ENCODE peak calls at places on chromosomes 7 and 10, in seven cellular contexts. W is HCT116, P is pancreas, J is MM.1S, T is fibroblast of the aortic adventitia, S is IMR-90, M is hepatocyte. L is an unnamed sample.

GRCh38 chr7:80593869-80594587 is 44.4 kb upstream of the CD36 start:
- DNase-seq in W (no peak), P (no peak), J (no peak), T (no peak), S (peak; percentile 5), M (no peak), L (no peak)

GRCh38 chr10:26292058-26292457 is 75.5 kb downstream of the GAD2 start:
- DNase-seq in W (no peak), P (no peak), J (no peak), T (no peak), S (no peak), M (no peak), L (no peak)

GRCh38 chr10:103692421-103693069 is 162.8 kb downstream of the SH3PXD2A start:
- DNase-seq in W (no peak), P (no peak), J (peak; percentile 76), T (no peak), S (no peak), M (no peak), L (peak; percentile 88)

GRCh38 chr10:86330778-86331763 is 35.5 kb downstream of the GRID1 start:
- DNase-seq in W (no peak), P (no peak), J (no peak), T (no peak), S (no peak), M (no peak), L (no peak)

GRCh38 chr10:95327367-95327766 is 36.6 kb upstream of the PDLIM1 start:
- DNase-seq in W (no peak), P (no peak), J (no peak), T (peak; percentile 20), S (peak; percentile 66), M (peak; percentile 34), L (no peak)

GRCh38 chr7:2688409-2689342 is 674 bp downstream of the AMZ1 start:
- DNase-seq in W (no peak), P (no peak), J (peak; percentile 75), T (no peak), S (no peak), M (no peak), L (peak; percentile 78)

GRCh38 chr10:130491011-130491697 is 355.0 kb downstream of the GLRX3 start:
- DNase-seq in W (no peak), P (no peak), J (no peak), T (no peak), S (no peak), M (no peak), L (no peak)

GRCh38 chr10:33195608-33196376 is 138.7 kb downstream of the NRP1 start:
- DNase-seq in W (no peak), P (no peak), J (no peak), T (peak; percentile 45), S (peak; percentile 44), M (peak; percentile 29), L (no peak)

GRCh38 chr7:116710764-116711452 is 38.9 kb downstream of the MET start:
- DNase-seq in W (no peak), P (no peak), J (no peak), T (no peak), S (no peak), M (no peak), L (no peak)

GRCh38 chr10:99851825-99852224 is 69.4 kb downstream of the ABCC2 start:
- DNase-seq in W (no peak), P (no peak), J (no peak), T (no peak), S (no peak), M (no peak), L (no peak)
- TF ChIP-seq CTCF in W (no peak), P (no peak), J (no peak), T (no peak), S (no peak), M (no peak), L (no peak)

GRCh38 chr7:151707757-151708156 is 169.2 kb downstream of the PRKAG2 start:
- DNase-seq in W (no peak), P (peak; percentile 31), J (no peak), T (no peak), S (no peak), M (no peak), L (no peak)
- TF ChIP-seq CTCF in W (peak; percentile 22), P (no peak), J (no peak), T (no peak), S (no peak), M (no peak), L (no peak)

GRCh38 chr7:84100866-84101265 is 93.7 kb downstream of the SEMA3A start:
- DNase-seq in W (peak; percentile 21), P (no peak), J (no peak), T (peak; percentile 42), S (peak; percentile 69), M (peak; percentile 10), L (no peak)
- TF ChIP-seq CTCF in W (peak; percentile 37), P (no peak), J (no peak), T (peak; percentile 41), S (peak; percentile 24), M (no peak), L (no peak)

GRCh38 chr10:121975295-121976086 is 474 bp upstream of the NSMCE4A start:
- DNase-seq in W (no peak), P (no peak), J (no peak), T (no peak), S (no peak), M (no peak), L (no peak)

GRCh38 chr10:121974019-121974534 is 940 bp downstream of the NSMCE4A start:
- DNase-seq in W (no peak), P (no peak), J (no peak), T (no peak), S (no peak), M (no peak), L (no peak)

GRCh38 chr10:121976607-121977006 is 1.6 kb upstream of the NSMCE4A start:
- DNase-seq in W (no peak), P (no peak), J (no peak), T (no peak), S (no peak), M (no peak), L (no peak)

GRCh38 chr10:121978511-121978910 is 3.5 kb upstream of the NSMCE4A start:
- DNase-seq in W (no peak), P (peak; percentile 61), J (no peak), T (no peak), S (no peak), M (no peak), L (no peak)

GRCh38 chr10:121974535-121975294 is at the start of gene NSMCE4A:
- DNase-seq in W (peak; percentile 56), P (peak; percentile 91), J (peak; percentile 87), T (peak; percentile 66), S (peak; percentile 71), M (peak; percentile 90), L (peak; percentile 91)
- TF ChIP-seq CTCF in W (no peak), P (no peak), J (no peak), T (no peak), S (peak; percentile 71), M (no peak), L (no peak)

GRCh38 chr7:90751595-90751994 is 155.5 kb downstream of the CDK14 start:
- DNase-seq in W (no peak), P (no peak), J (no peak), T (no peak), S (no peak), M (no peak), L (no peak)

GRCh38 chr7:90747521-90747920 is 151.4 kb downstream of the CDK14 start:
- DNase-seq in W (no peak), P (no peak), J (no peak), T (no peak), S (no peak), M (no peak), L (no peak)

GRCh38 chr7:90752051-90752450 is 155.9 kb downstream of the CDK14 start:
- DNase-seq in W (no peak), P (no peak), J (no peak), T (no peak), S (peak; percentile 64), M (no peak), L (no peak)

GRCh38 chr7:90749262-90749661 is 153.1 kb downstream of the CDK14 start:
- DNase-seq in W (no peak), P (no peak), J (no peak), T (no peak), S (no peak), M (no peak), L (no peak)

GRCh38 chr7:90749774-90750173 is 153.7 kb downstream of the CDK14 start:
- DNase-seq in W (no peak), P (no peak), J (peak; percentile 44), T (peak; percentile 33), S (peak; percentile 33), M (peak; percentile 23), L (no peak)
- TF ChIP-seq CTCF in W (peak; percentile 21), P (no peak), J (peak; percentile 48), T (peak; percentile 7), S (peak; percentile 30), M (peak; percentile 36), L (peak; percentile 41)

L was measured in GM10248.